ENCODE peak calls at places on chromosomes 13 and 19, in seven cellular contexts. Q is Calu3, S is fibroblast of the aortic adventitia, H is A673, O is GM19239, G is mammary epithelial cell, R is GM03348. A is an unnamed sample.

GRCh38 chr13:73340069-73340468 is 281.3 kb downstream of the KLF5 start:
- DNase-seq in Q (no peak), R (no peak), S (no peak), O (no peak), H (no peak), G (peak), A (no peak)

GRCh38 chr19:8487137-8487851 is 15.1 kb downstream of the PRAM1 start:
- DNase-seq in R (no peak), Q (no peak), S (no peak), G (no peak), O (no peak), H (no peak), A (no peak)

GRCh38 chr19:47110521-47111080 is 3.0 kb downstream of the ZC3H4 start:
- DNase-seq in G (peak), S (no peak), H (peak), R (no peak), O (no peak), Q (no peak), A (no peak)

GRCh38 chr19:40718774-40719391 is 2.0 kb downstream of the ITPKC start:
- DNase-seq in G (peak), Q (peak), R (peak), S (peak), H (no peak), O (peak), A (peak)

GRCh38 chr19:42121666-42122069 is 10.6 kb downstream of the POU2F2 start:
- DNase-seq in O (peak), S (peak), Q (peak), G (peak), R (peak), H (peak), A (no peak)

GRCh38 chr13:92735909-92736308 is 490.7 kb upstream of the GPC6 start:
- DNase-seq in S (no peak), G (no peak), Q (no peak), H (no peak), R (no peak), O (no peak), A (no peak)

GRCh38 chr13:66402546-66402945 is 827.6 kb downstream of the PCDH9 start:
- DNase-seq in G (no peak), H (no peak), Q (no peak), R (no peak), O (no peak), S (no peak), A (no peak)

GRCh38 chr19:13430790-13431582 is 75.3 kb downstream of the CACNA1A start:
- DNase-seq in S (peak), G (peak), Q (peak), H (peak), R (peak), O (peak), A (peak)

GRCh38 chr13:25882732-25883357 is 169.0 kb downstream of the SHISA2 start:
- DNase-seq in R (no peak), Q (no peak), O (no peak), S (no peak), G (no peak), H (peak), A (no peak)

GRCh38 chr19:54478677-54479266 is 5.7 kb upstream of the CDC42EP5 start:
- DNase-seq in H (peak), R (peak), S (peak), G (peak), Q (peak), O (no peak), A (peak)

GRCh38 chr13:85798999-85799646 is at the start of gene SLITRK6:
- DNase-seq in S (peak), H (peak), R (no peak), O (no peak), Q (peak), G (peak), A (peak)

GRCh38 chr13:97364031-97364430 is 69.9 kb upstream of the RAP2A start:
- DNase-seq in S (peak), O (no peak), Q (no peak), H (no peak), G (no peak), R (no peak), A (no peak)

GRCh38 chr19:18646535-18647370 is 9.9 kb downstream of the KLHL26 start:
- DNase-seq in O (no peak), H (no peak), G (no peak), R (no peak), S (no peak), Q (no peak), A (no peak)

GRCh38 chr19:38812841-38813320 is at the start of gene LGALS4:
- DNase-seq in H (no peak), R (no peak), G (no peak), O (no peak), Q (peak), S (no peak), A (no peak)

GRCh38 chr19:18158471-18158870 is 5.5 kb downstream of the PIK3R2 start:
- DNase-seq in G (no peak), H (no peak), O (no peak), Q (no peak), S (no peak), R (no peak), A (no peak)

GRCh38 chr13:56558698-56559320 is 581.9 kb upstream of the PRR20A start:
- DNase-seq in H (no peak), Q (no peak), G (no peak), O (no peak), R (no peak), S (no peak), A (no peak)

A was measured in HCT116.